ENCODE peak calls at places on chromosome 13, in four cellular contexts. F is trophoblast cell, P is H1, X is mesenchymal stem cell. L is an unnamed sample.
A peak's percentile ranks its signal among the peaks of the same experiment; 100 is the strongest.

GRCh38 chr13:30157616-30157993 is 149.7 kb downstream of the KATNAL1 start:
- DNase-seq in P (no peak), F (peak; percentile 87), X (no peak), L (no peak)

GRCh38 chr13:95505976-95506375 is 46.5 kb upstream of the CLDN10 start:
- DNase-seq in X (no peak), P (no peak), F (no peak), L (no peak)

GRCh38 chr13:43405457-43405856 is 381.3 kb downstream of the ENOX1 start:
- DNase-seq in P (no peak), F (peak; percentile 34), X (peak; percentile 72), L (no peak)

GRCh38 chr13:48210178-48210577 is 22.8 kb upstream of the ITM2B start:
- DNase-seq in F (peak; percentile 77), X (peak; percentile 75), P (no peak), L (no peak)

GRCh38 chr13:101749584-101749983 is 297.1 kb downstream of the ITGBL1 start:
- DNase-seq in X (no peak), P (no peak), F (no peak), L (no peak)

GRCh38 chr13:73251866-73252265 is 193.1 kb downstream of the KLF5 start:
- DNase-seq in P (no peak), X (no peak), F (no peak), L (no peak)

GRCh38 chr13:47794963-47795362 is 206.1 kb downstream of the SUCLA2 start:
- DNase-seq in X (peak; percentile 22), F (peak; percentile 31), P (no peak), L (no peak)

GRCh38 chr13:76597868-76598267 is 288.3 kb downstream of the KCTD12 start:
- DNase-seq in P (no peak), X (no peak), F (no peak), L (no peak)

GRCh38 chr13:43058318-43058674 is 34.9 kb downstream of the DNAJC15 start:
- DNase-seq in X (peak; percentile 48), P (no peak), F (peak; percentile 83), L (no peak)

GRCh38 chr13:28299941-28300340 is 161.6 kb downstream of the PAN3 start:
- DNase-seq in X (no peak), P (no peak), F (no peak), L (no peak)

GRCh38 chr13:109672545-109672944 is 113.8 kb downstream of the IRS2 start:
- DNase-seq in P (no peak), F (no peak), X (peak; percentile 80), L (peak; percentile 82)

GRCh38 chr13:79246575-79246949 is 159.5 kb downstream of the RBM26 start:
- DNase-seq in X (no peak), F (no peak), P (no peak), L (no peak)

GRCh38 chr13:50448535-50448981 is 394.9 kb downstream of the DLEU7 start:
- DNase-seq in P (no peak), F (no peak), X (no peak), L (no peak)

GRCh38 chr13:97274782-97275252 is 52.7 kb downstream of the MBNL2 start:
- DNase-seq in P (no peak), X (peak; percentile 83), F (peak; percentile 72), L (no peak)

GRCh38 chr13:113322890-113323651 is 26.0 kb downstream of the LAMP1 start:
- DNase-seq in P (no peak), X (no peak), F (no peak), L (no peak)

GRCh38 chr13:37656247-37656940 is 57.8 kb upstream of the POSTN start:
- DNase-seq in X (peak; percentile 97), P (no peak), F (peak; percentile 96), L (no peak)

GRCh38 chr13:66461021-66461420 is 769.1 kb downstream of the PCDH9 start:
- DNase-seq in F (no peak), P (no peak), X (no peak), L (no peak)

GRCh38 chr13:41058229-41059070 is 2.9 kb upstream of the WBP4 start:
- DNase-seq in F (no peak), P (no peak), X (no peak), L (no peak)

GRCh38 chr13:78786399-78786879 is 127.5 kb upstream of the OBI1 start:
- DNase-seq in X (no peak), F (no peak), P (no peak), L (no peak)

GRCh38 chr13:67506407-67506806 is 276.3 kb upstream of the PCDH9 start:
- DNase-seq in F (no peak), X (no peak), P (no peak), L (no peak)

GRCh38 chr13:66992183-66992582 is 238.0 kb downstream of the PCDH9 start:
- DNase-seq in P (no peak), X (no peak), F (no peak), L (no peak)

GRCh38 chr13:76861859-76862258 is 24.3 kb downstream of the KCTD12 start:
- DNase-seq in P (no peak), F (no peak), X (no peak), L (no peak)

GRCh38 chr13:113837554-113838355 is 26.1 kb downstream of the GAS6 start:
- DNase-seq in F (peak; percentile 48), P (no peak), X (peak; percentile 98), L (no peak)

GRCh38 chr13:19071161-19071936 is 110.3 kb downstream of the TUBA3C start:
- DNase-seq in X (no peak), F (no peak), P (no peak), L (no peak)

GRCh38 chr13:46388308-46388707 is 1.3 kb upstream of the RUBCNL start:
- DNase-seq in X (no peak), P (no peak), F (no peak), L (no peak)

GRCh38 chr13:46389457-46389856 is 2.4 kb upstream of the RUBCNL start:
- DNase-seq in X (no peak), F (no peak), P (no peak), L (no peak)

GRCh38 chr13:46386996-46387851 is at the start of gene RUBCNL:
- DNase-seq in F (peak; percentile 53), X (peak; percentile 41), P (peak; percentile 77), L (peak; percentile 57)

GRCh38 chr13:46388846-46389245 is 1.8 kb upstream of the RUBCNL start:
- DNase-seq in X (no peak), P (no peak), F (no peak), L (no peak)

DNA sequence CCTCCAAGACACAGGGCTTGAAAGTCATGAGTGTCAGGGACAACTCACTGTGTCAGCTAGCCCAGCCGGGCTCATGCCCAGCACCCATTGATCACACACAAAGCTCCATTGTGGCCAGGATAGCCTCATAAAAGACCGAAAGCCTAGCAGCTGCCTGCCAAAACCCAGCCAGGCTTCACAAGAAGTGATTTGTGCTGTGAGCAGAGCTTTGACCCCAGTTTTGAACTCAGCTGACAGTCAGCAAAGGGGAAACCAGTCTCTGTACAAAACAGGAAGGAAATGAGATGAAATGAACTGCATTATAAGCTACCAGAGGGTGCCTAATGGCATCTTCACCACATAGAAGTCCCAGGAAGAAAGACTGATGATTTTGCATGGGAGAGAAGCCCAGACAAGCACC is 2.9 kb upstream of the RUBCNL start:
- DNase-seq in X (no peak), P (no peak), F (no peak), L (no peak)
- H2BK12ac ChIP-seq in X (no peak overlapping the region), P (no peak overlapping the region), F (no peak overlapping the region), L (no peak overlapping the region)

DNA sequence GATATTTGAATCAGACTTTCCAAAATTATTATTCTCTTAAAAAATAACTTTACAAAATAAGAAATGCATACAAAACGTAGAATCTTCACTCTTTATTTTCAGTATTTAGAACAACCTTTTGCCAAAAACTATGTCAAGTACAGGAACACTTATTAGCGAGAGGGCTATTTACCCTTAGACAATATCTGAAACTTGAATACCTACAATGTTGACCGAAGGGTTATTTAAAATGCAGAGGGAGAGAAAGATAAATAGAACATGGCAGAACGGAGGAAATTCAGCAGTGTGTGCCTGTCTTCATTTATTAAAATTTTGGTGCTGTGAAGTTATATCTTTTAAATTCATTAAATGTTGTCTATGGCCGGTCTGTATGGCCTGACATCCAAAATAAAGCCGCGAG is 198.8 kb downstream of the EFNB2 start:
- DNase-seq in X (no peak), F (no peak), P (no peak), L (no peak)
- H3K4me3 ChIP-seq in X (no peak overlapping the region), F (no peak overlapping the region), P (no peak overlapping the region), L (no peak overlapping the region)

GRCh38 chr13:98912846-98913245 is 65.0 kb downstream of the DOCK9 start:
- DNase-seq in X (no peak), P (no peak), F (no peak), L (no peak)

GRCh38 chr13:98915563-98916348 is 62.1 kb downstream of the DOCK9 start:
- DNase-seq in X (no peak), F (no peak), P (no peak), L (no peak)

GRCh38 chr13:98906746-98907502 is 70.9 kb downstream of the DOCK9 start:
- DNase-seq in F (peak; percentile 84), X (no peak), P (no peak), L (no peak)

GRCh38 chr13:98909016-98909415 is 68.8 kb downstream of the DOCK9 start:
- DNase-seq in X (peak; percentile 14), P (no peak), F (no peak), L (no peak)

DNA sequence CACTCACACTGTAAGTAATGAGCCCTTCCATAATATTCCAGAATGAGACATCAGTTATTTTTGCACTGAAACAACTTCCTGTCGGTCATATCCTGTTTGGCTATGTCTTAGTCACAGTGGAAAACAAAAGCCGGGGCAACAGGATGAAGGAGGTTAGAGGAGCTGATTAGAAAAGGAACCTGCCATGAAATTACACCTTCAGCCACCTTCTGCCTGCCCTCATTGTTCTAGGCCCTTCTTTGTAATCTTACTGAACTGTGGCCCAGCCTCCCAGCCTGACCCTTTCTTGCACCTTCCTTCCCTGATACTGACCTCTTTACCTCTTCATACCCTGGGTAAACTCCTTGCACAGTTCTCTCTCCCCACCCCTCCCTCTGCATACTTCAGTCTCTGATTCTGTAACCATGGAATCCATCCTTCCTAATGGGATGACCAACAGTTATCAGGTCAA is 67.3 kb downstream of the DOCK9 start:
- DNase-seq in F (peak; percentile 9), X (peak; percentile 70), P (no peak), L (no peak)
- H3K4me2 ChIP-seq in F (no peak overlapping the region), X (no peak overlapping the region), P (no peak overlapping the region), L (no peak overlapping the region)

GRCh38 chr13:36346222-36347083 is at the start of gene SPART:
- DNase-seq in P (peak; percentile 91), F (peak; percentile 98), X (peak; percentile 92), L (peak; percentile 89)

GRCh38 chr13:36344886-36345437 is 1.2 kb downstream of the SPART start:
- DNase-seq in X (no peak), F (no peak), P (no peak), L (no peak)

GRCh38 chr13:36344173-36344572 is 2.0 kb downstream of the SPART start:
- DNase-seq in X (peak; percentile 89), P (no peak), F (peak; percentile 64), L (no peak)

GRCh38 chr13:36343766-36344165 is 2.4 kb downstream of the SPART start:
- DNase-seq in P (no peak), X (no peak), F (no peak), L (no peak)

DNA sequence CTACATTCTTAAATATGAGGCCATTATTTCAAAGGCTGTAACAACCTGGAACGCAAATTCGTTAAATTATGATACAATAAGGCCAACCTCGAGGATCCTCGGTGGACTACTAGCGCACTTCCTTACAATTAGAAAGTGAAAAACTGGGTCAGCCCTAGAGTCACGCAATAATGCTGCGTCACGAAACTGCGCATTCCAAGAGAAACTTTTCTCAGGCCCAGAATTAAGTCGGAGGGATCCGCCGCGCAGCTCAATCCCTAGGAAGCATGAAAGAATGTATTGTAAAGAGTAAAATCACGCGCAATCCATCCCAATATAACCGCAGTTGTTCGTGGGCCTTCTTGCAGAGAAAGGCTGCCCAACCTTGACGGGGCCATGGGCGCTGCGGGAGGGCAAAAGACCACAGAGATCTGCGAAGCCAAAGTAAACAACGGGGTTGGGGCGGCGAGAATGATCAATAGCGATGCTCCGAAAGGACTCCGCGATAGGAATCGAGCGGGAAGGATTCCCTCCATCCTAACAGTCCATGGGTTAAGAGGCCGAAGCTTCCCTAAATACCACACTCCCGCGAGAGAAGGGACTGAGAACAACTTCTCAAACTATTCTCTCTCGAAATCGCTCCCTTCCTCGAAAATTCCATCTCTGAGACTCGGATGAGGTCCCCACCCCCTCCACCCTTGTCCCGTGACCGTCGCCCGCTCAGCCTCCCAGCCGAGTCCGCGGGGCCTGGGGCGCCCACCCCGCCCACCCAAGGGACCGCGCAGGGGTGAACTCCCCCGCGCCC is 564 bp downstream of the SPART start:
- DNase-seq in P (peak; percentile 73), F (peak; percentile 90), X (peak; percentile 95), L (peak; percentile 58)
- H2BK12ac ChIP-seq in P (peak overlapping the region; percentile 90), F (peak overlapping the region; percentile 0), X (no peak overlapping the region), L (no peak overlapping the region)